ENCODE peak calls at places on chromosomes 16 and 17, in five cellular contexts. Q is OCI-LY7, E is dorsolateral prefrontal cortex, H is epithelial cell of esophagus, F is astrocyte of the spinal cord. M is an unnamed sample.

GRCh38 chr17:70855401-70856054 is 686.2 kb downstream of the KCNJ2 start:
- DNase-seq in Q (no peak), F (peak), H (peak), E (no peak), M (no peak)

GRCh38 chr17:32206816-32207215 is 58.8 kb upstream of the RHBDL3 start:
- DNase-seq in F (peak), E (no peak), Q (no peak), H (no peak), M (no peak)

GRCh38 chr17:28270055-28270454 is 48.9 kb upstream of the TMEM97 start:
- DNase-seq in Q (no peak), E (no peak), F (no peak), H (no peak), M (no peak)

GRCh38 chr17:43669971-43670644 is 8.4 kb upstream of the MEOX1 start:
- DNase-seq in H (no peak), Q (no peak), E (no peak), F (peak), M (no peak)

GRCh38 chr17:41695954-41696720 is 7.5 kb downstream of the EIF1 start:
- DNase-seq in H (peak), F (peak), Q (peak), E (no peak), M (peak)

GRCh38 chr16:69565611-69566436 is at the start of gene NFAT5:
- DNase-seq in F (peak), H (peak), Q (peak), E (peak), M (peak)

GRCh38 chr16:88810166-88810867 is 1.4 kb downstream of the APRT start:
- DNase-seq in Q (peak), H (peak), F (no peak), E (no peak), M (no peak)

GRCh38 chr16:83907926-83908325 is 9.0 kb downstream of the MLYCD start:
- DNase-seq in Q (no peak), F (no peak), E (no peak), H (no peak), M (no peak)

GRCh38 chr17:45692661-45693060 is 91.5 kb upstream of the CRHR1 start:
- DNase-seq in Q (no peak), F (no peak), H (no peak), E (no peak), M (no peak)

GRCh38 chr17:63537991-63538692 is 12.1 kb upstream of the DCAF7 start:
- DNase-seq in E (peak), Q (no peak), F (no peak), H (no peak), M (no peak)

GRCh38 chr17:3037259-3037658 is 26.1 kb downstream of the OR1D5 start:
- DNase-seq in F (no peak), E (no peak), Q (no peak), H (no peak), M (no peak)
- TF ChIP-seq CTCF in F (no peak), E (no peak), Q (no peak), H (no peak), M (no peak)

DNA sequence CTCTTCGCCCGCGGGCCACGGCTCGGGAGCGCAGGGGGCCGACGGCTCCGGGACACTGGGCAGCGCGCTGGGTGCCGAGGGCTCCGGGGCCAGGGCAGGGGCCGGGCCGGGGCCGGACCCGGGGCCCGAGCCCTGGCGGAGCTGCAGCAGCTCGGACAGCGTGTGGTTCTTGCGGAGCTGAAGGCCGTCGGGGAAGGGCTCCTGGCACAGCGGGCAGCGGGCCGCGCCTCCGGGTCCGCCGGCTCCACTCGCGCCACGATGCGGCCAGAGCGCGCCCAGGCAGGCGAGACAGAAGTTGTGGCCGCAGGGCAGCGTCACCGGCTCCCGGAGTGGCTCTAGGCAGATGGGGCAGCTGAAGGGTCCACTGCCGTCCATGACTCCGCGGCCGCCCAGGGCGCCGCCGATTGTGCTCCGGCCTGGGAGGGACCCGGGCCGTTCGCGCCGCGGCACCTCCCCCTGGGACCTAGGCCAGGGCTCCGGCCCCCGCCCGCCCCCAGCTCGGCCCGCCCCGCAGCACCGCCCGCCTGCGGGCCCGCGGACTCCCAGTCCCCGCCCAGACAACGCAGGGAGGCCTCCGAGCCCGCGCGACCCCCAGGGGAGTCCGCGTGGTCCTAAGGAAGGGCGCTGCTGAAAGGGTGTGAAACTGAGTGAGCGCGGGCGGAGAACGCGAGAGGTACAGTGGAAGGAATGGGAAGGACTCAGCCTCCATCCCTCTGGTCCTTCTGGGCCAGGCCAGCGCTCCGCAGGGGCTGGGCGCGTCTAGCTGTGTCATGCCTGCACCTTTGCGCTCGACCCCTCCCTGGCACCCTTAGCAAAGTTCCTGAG is at the start of gene TRIM47:
- DNase-seq in F (peak), E (peak), H (peak), Q (no peak), M (no peak)
- TF ChIP-seq CTCF in F (peak), E (peak), H (peak), Q (peak), M (no peak)

GRCh38 chr17:15213381-15214087 is 51.6 kb downstream of the PMP22 start:
- DNase-seq in H (peak), E (no peak), F (peak), Q (peak), M (no peak)
- TF ChIP-seq CTCF in H (peak), E (peak), F (peak), Q (peak), M (peak)

DNA sequence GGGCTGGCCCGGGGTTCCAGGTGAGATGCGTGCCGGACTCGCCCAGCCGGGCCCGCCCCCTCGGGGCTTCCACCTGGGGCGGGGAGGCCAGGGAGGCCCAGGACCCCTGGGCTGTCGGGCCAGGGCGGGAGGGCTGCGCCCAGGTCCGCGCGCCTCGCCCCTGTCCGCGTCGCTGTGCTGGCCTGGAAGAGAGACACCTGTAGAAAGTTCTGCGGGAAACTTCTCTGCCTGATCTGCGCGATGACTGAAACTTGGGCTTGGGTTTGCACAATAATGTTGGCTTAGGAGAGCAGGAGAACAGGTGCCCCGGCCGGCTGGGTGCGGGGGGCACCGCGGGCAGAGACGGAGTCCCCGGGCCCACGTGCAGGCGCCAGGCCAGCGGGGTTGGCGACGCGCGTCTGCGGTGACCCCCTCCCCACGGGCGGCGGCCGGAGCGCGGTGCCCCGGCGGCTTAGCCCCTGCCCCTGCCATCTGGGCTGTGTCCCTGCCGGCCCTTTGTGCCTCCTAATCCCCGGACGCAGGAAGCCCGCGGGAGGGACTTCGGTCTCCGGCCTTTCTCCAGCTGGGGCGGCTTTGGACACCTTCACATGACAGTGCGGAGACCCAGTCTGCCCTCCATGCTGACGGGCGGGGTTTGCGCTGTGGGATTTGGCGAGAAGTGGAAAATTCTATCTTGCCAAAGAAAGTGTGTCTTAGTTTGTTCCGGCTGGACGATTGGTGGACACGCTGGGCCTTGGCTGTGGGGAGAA is 483 bp downstream of the LLGL2 start:
- DNase-seq in E (no peak), Q (no peak), H (no peak), F (no peak), M (no peak)
- TF ChIP-seq CTCF in E (no peak), Q (no peak), H (no peak), F (no peak), M (no peak)

GRCh38 chr16:77660311-77660710 is 62.0 kb upstream of the NUDT7 start:
- DNase-seq in F (peak), Q (no peak), H (peak), E (no peak), M (no peak)
- TF ChIP-seq CTCF in F (peak), Q (peak), H (peak), E (peak), M (no peak)

GRCh38 chr17:49583226-49583625 is 7.6 kb downstream of the NXPH3 start:
- DNase-seq in Q (peak), E (no peak), H (no peak), F (no peak), M (no peak)

GRCh38 chr17:49583889-49584288 is 8.2 kb downstream of the NXPH3 start:
- DNase-seq in Q (no peak), H (no peak), F (no peak), E (no peak), M (no peak)

GRCh38 chr17:49582789-49583188 is 7.1 kb downstream of the NXPH3 start:
- DNase-seq in Q (no peak), H (peak), F (no peak), E (no peak), M (no peak)

GRCh38 chr17:49587366-49588073 is 11.8 kb downstream of the NXPH3 start:
- DNase-seq in H (no peak), E (no peak), Q (no peak), F (no peak), M (no peak)

GRCh38 chr17:49585422-49586027 is 9.9 kb downstream of the NXPH3 start:
- DNase-seq in Q (no peak), F (no peak), E (no peak), H (no peak), M (no peak)
- TF ChIP-seq CTCF in Q (no peak), F (peak), E (no peak), H (peak), M (no peak)

DNA sequence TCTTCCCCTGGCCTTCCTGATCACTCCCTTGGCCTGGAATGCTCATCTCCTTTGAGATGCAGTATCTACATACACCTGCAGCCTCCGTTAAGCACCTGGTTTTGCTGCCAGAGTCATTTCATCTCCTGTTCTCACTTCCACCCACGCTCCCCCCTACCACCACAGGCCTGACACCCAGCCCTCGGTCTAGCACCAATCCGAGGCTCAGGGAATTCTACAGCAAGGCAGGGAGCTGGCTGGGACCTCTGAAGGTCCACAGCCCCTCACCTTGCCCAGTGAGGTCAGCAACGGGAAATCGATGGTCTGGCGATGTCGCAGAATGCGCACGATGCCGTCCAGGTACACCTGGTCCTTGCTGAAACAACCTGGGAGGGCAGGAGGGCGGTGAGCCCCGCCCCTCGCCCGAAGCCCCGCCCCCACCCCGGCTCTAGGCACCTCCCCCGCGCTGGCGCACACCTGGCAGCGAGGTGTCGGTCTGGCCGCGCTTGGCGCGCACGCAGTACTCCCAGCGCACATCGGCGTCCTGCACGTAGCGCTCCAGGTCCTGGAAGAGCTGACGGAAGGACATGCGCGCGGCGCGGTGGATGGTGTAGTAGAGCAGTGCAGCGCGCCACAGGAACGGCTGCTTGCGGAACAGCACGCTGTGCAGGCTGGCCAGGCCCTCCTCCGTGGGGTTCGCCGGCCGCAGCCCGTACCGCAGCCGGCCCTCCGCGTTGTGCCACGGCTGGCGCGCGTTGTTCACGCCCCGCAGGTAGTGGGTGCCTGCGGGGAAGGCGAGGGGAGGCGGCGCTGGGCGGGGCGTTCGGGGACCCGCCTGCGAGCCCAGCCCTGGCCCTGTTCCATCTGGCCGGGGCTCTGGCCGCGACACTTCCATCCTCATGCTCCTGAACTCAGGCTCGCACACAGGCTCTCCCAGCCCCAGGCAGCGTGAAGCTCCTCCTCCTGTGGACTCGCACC is 5.7 kb downstream of the MATCAP1 start:
- DNase-seq in E (no peak), Q (peak), H (peak), F (peak), M (no peak)
- TF ChIP-seq CTCF in E (no peak), Q (no peak), H (peak), F (no peak), M (no peak)

DNA sequence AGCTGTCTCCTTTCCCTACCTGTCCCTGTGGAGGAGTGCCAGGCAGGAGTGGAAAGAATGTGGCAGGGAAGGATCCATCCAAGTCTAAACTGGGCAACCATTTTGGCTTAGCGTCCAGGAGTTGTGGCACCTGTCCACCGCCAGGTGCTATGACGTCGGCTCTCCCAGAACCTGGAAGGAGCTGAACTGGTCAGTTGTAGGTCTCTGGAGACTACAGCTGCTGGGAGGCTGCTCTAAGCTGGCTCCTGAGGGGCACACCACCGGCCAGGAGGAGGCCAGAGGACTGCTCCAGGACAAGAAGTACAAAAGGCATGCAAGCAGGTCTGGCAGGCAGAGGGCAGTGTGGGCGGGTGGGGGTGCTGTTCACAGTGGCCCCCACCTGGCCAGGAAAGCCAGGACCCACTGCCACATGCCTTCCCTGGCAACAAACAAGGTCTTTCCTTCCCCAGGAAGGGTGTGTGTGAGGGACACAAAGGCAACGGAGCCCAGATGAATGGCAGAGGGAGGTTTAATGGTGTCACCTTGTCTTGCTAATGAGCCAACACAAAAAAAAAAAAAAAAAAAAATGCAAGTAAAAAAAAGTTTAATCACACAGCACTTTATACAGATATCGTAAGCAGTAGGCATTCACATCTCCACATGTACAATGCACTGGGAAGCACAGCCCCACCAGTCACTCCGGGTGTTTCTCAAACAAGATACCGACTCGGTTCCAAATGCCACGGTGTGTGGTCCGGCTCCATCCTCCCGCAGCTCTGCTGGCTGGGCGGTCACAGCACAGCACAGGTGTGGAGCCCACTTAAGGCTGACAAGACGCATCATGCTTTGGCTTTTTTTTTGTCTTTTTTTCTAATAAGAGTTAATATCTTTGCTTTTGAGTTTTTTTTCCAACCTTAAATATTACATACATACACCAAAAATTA is 4.8 kb downstream of the SPHK1 start:
- DNase-seq in F (no peak), H (peak), E (no peak), Q (no peak), M (no peak)
- TF ChIP-seq CTCF in F (peak), H (peak), E (no peak), Q (peak), M (no peak)